ENCODE peak calls at places on chromosomes 13 and 19, in eight cellular contexts. P is hypothalamus; B is omental fat pad; I is effector CD4-positive, alpha-beta T cell; U is breast epithelium; L is naive thymus-derived CD8-positive, alpha-beta T cell; X is psoas muscle; N is tibial artery. T is an unnamed sample.

GRCh38 chr13:68076046-68076445 is 845.9 kb upstream of the PCDH9 start:
- DNase-seq in B (no peak), U (no peak), P (no peak), I (no peak), L (no peak), N (no peak), X (peak; percentile 32), T (no peak)

GRCh38 chr13:113406321-113407102 is 42.6 kb upstream of the GRTP1 start:
- DNase-seq in N (peak; percentile 63), L (no peak), X (no peak), I (no peak), B (no peak), U (no peak), P (no peak), T (no peak)

GRCh38 chr19:56321981-56322558 is 7.4 kb upstream of the ZSCAN5A start:
- DNase-seq in U (no peak), B (no peak), X (no peak), I (no peak), N (no peak), P (no peak), L (no peak), T (no peak)

GRCh38 chr19:1451916-1452801 is 2.2 kb downstream of the APC2 start:
- DNase-seq in X (no peak), P (peak; percentile 88), L (no peak), N (no peak), I (no peak), B (no peak), U (no peak), T (peak; percentile 82)

GRCh38 chr19:46976845-46977320 is 42.8 kb upstream of the NPAS1 start:
- DNase-seq in B (no peak), P (no peak), U (no peak), L (no peak), X (peak; percentile 69), N (peak; percentile 89), I (no peak), T (no peak)

GRCh38 chr19:52453324-52454094 is at the start of gene ZNF578:
- DNase-seq in I (peak; percentile 19), N (peak; percentile 79), P (peak; percentile 69), L (peak; percentile 89), X (peak; percentile 88), B (peak; percentile 35), U (peak; percentile 44), T (peak; percentile 80)

GRCh38 chr19:33432408-33433170 is 59.1 kb downstream of the CEBPG start:
- DNase-seq in I (no peak), L (peak; percentile 18), U (no peak), B (no peak), X (peak; percentile 15), P (no peak), N (no peak), T (no peak)

GRCh38 chr13:100835695-100836094 is 161.1 kb upstream of the TMTC4 start:
- DNase-seq in L (no peak), X (no peak), B (no peak), I (no peak), U (no peak), P (no peak), N (no peak), T (no peak)

GRCh38 chr13:32728327-32728726 is 142.1 kb downstream of the PDS5B start:
- DNase-seq in U (no peak), N (no peak), L (no peak), I (no peak), X (no peak), B (no peak), P (no peak), T (no peak)

GRCh38 chr13:43306364-43306763 is 283.0 kb downstream of the DNAJC15 start:
- DNase-seq in P (no peak), I (no peak), N (no peak), X (no peak), L (no peak), B (no peak), U (no peak), T (no peak)

GRCh38 chr13:51643114-51643881 is 59.0 kb downstream of the WDFY2 start:
- DNase-seq in U (no peak), P (no peak), B (no peak), I (no peak), N (no peak), L (no peak), X (no peak), T (no peak)

GRCh38 chr13:46593403-46593802 is 40.4 kb downstream of the LRCH1 start:
- DNase-seq in U (no peak), P (no peak), B (no peak), X (no peak), I (peak; percentile 23), L (peak; percentile 66), N (no peak), T (no peak)

GRCh38 chr19:49019242-49019932 is 2.5 kb upstream of the LHB start:
- DNase-seq in I (peak; percentile 48), P (no peak), L (peak; percentile 76), B (peak; percentile 41), X (peak; percentile 90), N (no peak), U (peak; percentile 57), T (no peak)

GRCh38 chr19:44998025-44998424 is 3.2 kb upstream of the RELB start:
- DNase-seq in N (no peak), B (no peak), X (no peak), U (no peak), I (no peak), P (no peak), L (no peak), T (no peak)

GRCh38 chr13:47990920-47991466 is 10.1 kb downstream of the SUCLA2 start:
- DNase-seq in N (no peak), P (no peak), B (no peak), U (no peak), L (no peak), I (no peak), X (no peak), T (no peak)

GRCh38 chr19:28424662-28425430 is 788.1 kb downstream of the UQCRFS1 start:
- DNase-seq in X (no peak), P (no peak), U (no peak), B (no peak), L (no peak), I (no peak), N (no peak), T (no peak)

GRCh38 chr19:10227215-10227971 is 3.7 kb downstream of the S1PR2 start:
- DNase-seq in X (peak; percentile 73), L (peak; percentile 32), U (peak; percentile 78), N (peak; percentile 69), I (no peak), B (no peak), P (peak; percentile 96), T (peak; percentile 97)

GRCh38 chr19:3707868-3708206 is 347 bp upstream of the TJP3 start:
- DNase-seq in X (no peak), L (no peak), N (no peak), I (no peak), B (no peak), U (no peak), P (no peak), T (no peak)

GRCh38 chr13:101661839-101662238 is 209.4 kb downstream of the ITGBL1 start:
- DNase-seq in I (no peak), U (no peak), N (no peak), X (no peak), B (no peak), P (no peak), L (no peak), T (no peak)

GRCh38 chr19:5038631-5039271 is 69.8 kb downstream of the KDM4B start:
- DNase-seq in I (no peak), X (no peak), L (no peak), B (no peak), N (no peak), U (no peak), P (no peak), T (no peak)

GRCh38 chr13:30216111-30216510 is 91.2 kb downstream of the KATNAL1 start:
- DNase-seq in U (no peak), N (no peak), L (no peak), X (no peak), B (no peak), I (no peak), P (no peak), T (no peak)

GRCh38 chr19:10379880-10380310 is 477 bp downstream of the TYK2 start:
- DNase-seq in I (no peak), U (no peak), P (no peak), L (no peak), B (no peak), X (no peak), N (no peak), T (peak; percentile 28)

GRCh38 chr13:43054803-43055802 is 31.7 kb downstream of the DNAJC15 start:
- DNase-seq in U (no peak), P (no peak), N (no peak), L (no peak), I (no peak), X (peak; percentile 46), B (no peak), T (no peak)

GRCh38 chr13:94710081-94710809 is 2.1 kb downstream of the SOX21 start:
- DNase-seq in I (no peak), L (no peak), B (no peak), U (no peak), P (no peak), N (no peak), X (no peak), T (no peak)

GRCh38 chr19:6229951-6230712 is 49.6 kb downstream of the MLLT1 start:
- DNase-seq in N (no peak), L (peak; percentile 26), B (no peak), U (no peak), P (no peak), I (no peak), X (peak; percentile 50), T (no peak)

GRCh38 chr19:32570081-32570785 is 10.8 kb upstream of the PDCD5 start:
- DNase-seq in U (peak; percentile 31), L (peak; percentile 76), P (peak; percentile 56), N (no peak), I (peak; percentile 29), B (no peak), X (peak; percentile 9), T (peak; percentile 50)

GRCh38 chr19:47152632-47153031 is 22.0 kb downstream of the SAE1 start:
- DNase-seq in L (no peak), X (no peak), B (no peak), N (no peak), I (no peak), P (no peak), U (no peak), T (no peak)

T was measured in putamen.